ENCODE peak calls at places on chromosomes 5 and 9, in ten cellular contexts. U, H, V, C, W, D, I, Y, Z and G are unnamed samples.

GRCh38 chr9:124357591-124358361 is 57.5 kb downstream of the PSMB7 start:
- DNase-seq in U (no peak), V (no peak), W (no peak), Y (no peak), Z (no peak), H (no peak), C (peak), I (no peak), D (no peak), G (no peak)

GRCh38 chr5:103427326-103427725 is 135.3 kb downstream of the NUDT12 start:
- DNase-seq in D (no peak), H (no peak), V (no peak), Z (no peak), C (no peak), I (no peak), W (no peak), U (no peak), Y (no peak), G (no peak)

GRCh38 chr5:51696122-51696521 is 312.9 kb downstream of the ISL1 start:
- DNase-seq in Y (no peak), V (no peak), H (no peak), D (no peak), W (no peak), Z (no peak), C (no peak), I (no peak), U (no peak), G (no peak)

GRCh38 chr5:98349251-98349989 is 424.0 kb upstream of the RGMB start:
- DNase-seq in U (no peak), W (peak), Z (no peak), D (peak), I (no peak), Y (no peak), V (no peak), C (peak), H (no peak), G (peak)

GRCh38 chr5:115435065-115435775 is 109.4 kb downstream of the FEM1C start:
- DNase-seq in C (no peak), I (no peak), D (no peak), U (no peak), H (no peak), Y (no peak), W (no peak), V (no peak), Z (no peak), G (no peak)

GRCh38 chr5:92641031-92641962 is 939.7 kb downstream of the NR2F1-AS1 start:
- DNase-seq in W (peak), U (no peak), V (no peak), H (no peak), C (peak), I (no peak), Z (no peak), Y (peak), D (peak), G (peak)

GRCh38 chr5:143401846-143402463 is 1.5 kb downstream of the NR3C1 start:
- DNase-seq in Y (no peak), C (peak), I (no peak), D (peak), Z (no peak), V (no peak), H (no peak), U (no peak), W (no peak), G (no peak)

GRCh38 chr5:77743181-77743580 is 33.0 kb downstream of the TBCA start:
- DNase-seq in D (no peak), I (no peak), V (no peak), U (no peak), C (no peak), W (peak), H (no peak), Y (no peak), Z (no peak), G (peak)

GRCh38 chr5:169416583-169417196 is 115.8 kb upstream of the SLIT3 start:
- DNase-seq in Z (peak), Y (no peak), C (peak), W (peak), H (no peak), V (no peak), U (no peak), I (peak), D (peak), G (peak)

GRCh38 chr5:56360816-56361215 is 127.7 kb upstream of the ANKRD55 start:
- DNase-seq in H (no peak), Y (no peak), D (no peak), Z (no peak), W (no peak), C (no peak), V (no peak), U (no peak), I (no peak), G (peak)

GRCh38 chr9:107789001-107789710 is 299.6 kb upstream of the KLF4 start:
- DNase-seq in H (no peak), W (no peak), V (no peak), Z (no peak), D (no peak), Y (no peak), I (no peak), C (peak), U (no peak), G (peak)

GRCh38 chr5:140302786-140303639 is at the start of gene PFDN1:
- DNase-seq in W (peak), H (peak), Y (peak), I (peak), Z (peak), U (peak), C (peak), D (peak), V (peak), G (peak)

GRCh38 chr5:1193591-1193985 is 7.8 kb upstream of the SLC6A19 start:
- DNase-seq in W (no peak), H (no peak), V (no peak), I (no peak), C (no peak), Y (no peak), U (no peak), Z (peak), D (no peak), G (no peak)

GRCh38 chr5:141758316-141758965 is 76.4 kb upstream of the ARAP3 start:
- DNase-seq in V (no peak), I (no peak), D (peak), U (no peak), W (no peak), Z (no peak), Y (no peak), C (no peak), H (no peak), G (no peak)

GRCh38 chr5:71586052-71586940 is 844 bp upstream of the MCCC2 start:
- DNase-seq in Z (no peak), H (peak), I (no peak), C (peak), W (peak), U (no peak), D (no peak), Y (no peak), V (no peak), G (peak)

GRCh38 chr9:82367929-82368328 is 379.4 kb downstream of the SPATA31D1 start:
- DNase-seq in U (no peak), W (no peak), I (no peak), H (no peak), V (no peak), D (no peak), C (no peak), Z (no peak), Y (no peak), G (no peak)

GRCh38 chr5:127746756-127747155 is 43.6 kb downstream of the CCDC192 start:
- DNase-seq in W (peak), D (no peak), C (peak), Y (no peak), I (no peak), Z (no peak), U (no peak), H (no peak), V (no peak), G (peak)

GRCh38 chr5:61701877-61702602 is 370.0 kb downstream of the ZSWIM6 start:
- DNase-seq in H (no peak), Z (no peak), V (no peak), Y (no peak), I (no peak), C (peak), D (no peak), U (no peak), W (no peak), G (no peak)

GRCh38 chr9:128887049-128887448 is 5.1 kb downstream of the LRRC8A start:
- DNase-seq in C (no peak), H (no peak), D (no peak), U (no peak), Y (no peak), W (no peak), V (no peak), I (no peak), Z (no peak), G (no peak)